ENCODE peak calls at places on chromosomes 6 and 20, in five cellular contexts. J, F, E, X and W are unnamed samples.

GRCh38 chr20:60131375-60131774 is 173.2 kb downstream of the CDH26 start:
- DNase-seq in J (no peak), F (no peak), E (no peak), X (no peak), W (no peak)

GRCh38 chr6:27757307-27757706 is 154.9 kb downstream of the OR2B2 start:
- DNase-seq in J (peak; percentile 70), F (no peak), E (peak; percentile 35), X (peak; percentile 8), W (no peak)

GRCh38 chr6:2209226-2209809 is 36.1 kb downstream of the GMDS start:
- DNase-seq in J (peak; percentile 77), F (no peak), E (peak; percentile 67), X (peak; percentile 44), W (no peak)

GRCh38 chr6:136317976-136318375 is 28.3 kb upstream of the BCLAF1 start:
- DNase-seq in J (no peak), F (no peak), E (no peak), X (no peak), W (no peak)

GRCh38 chr20:21509597-21510331 is 4.1 kb downstream of the NKX2-2 start:
- DNase-seq in J (no peak), F (no peak), E (no peak), X (peak; percentile 37), W (peak; percentile 73)

GRCh38 chr6:55175078-55175777 is 913 bp downstream of the HCRTR2 start:
- DNase-seq in J (no peak), F (no peak), E (no peak), X (no peak), W (no peak)

GRCh38 chr6:85641916-85642773 is 541 bp downstream of the SYNCRIP start:
- DNase-seq in J (peak; percentile 54), F (peak; percentile 62), E (peak; percentile 62), X (peak; percentile 51), W (peak; percentile 46)

GRCh38 chr6:329888-330691 is 37.8 kb downstream of the DUSP22 start:
- DNase-seq in J (no peak), F (no peak), E (peak; percentile 46), X (no peak), W (peak; percentile 16)

GRCh38 chr6:41653642-41654432 is 15.6 kb downstream of the MDFI start:
- DNase-seq in J (no peak), F (no peak), E (no peak), X (no peak), W (no peak)

GRCh38 chr20:46438156-46438750 is 31.8 kb upstream of the ELMO2 start:
- DNase-seq in J (no peak), F (no peak), E (peak; percentile 19), X (peak; percentile 56), W (peak; percentile 41)

GRCh38 chr6:112562348-112563220 is 215.5 kb downstream of the RFPL4B start:
- DNase-seq in J (no peak), F (no peak), E (peak; percentile 41), X (peak; percentile 26), W (peak; percentile 13)

GRCh38 chr6:14706378-14706929 is 539.4 kb upstream of the JARID2 start:
- DNase-seq in J (peak; percentile 27), F (no peak), E (peak; percentile 30), X (peak; percentile 99), W (peak; percentile 97)

GRCh38 chr6:36094786-36095496 is 35.4 kb upstream of the MAPK13 start:
- DNase-seq in J (peak; percentile 91), F (peak; percentile 80), E (peak; percentile 93), X (peak; percentile 82), W (peak; percentile 68)

GRCh38 chr6:42727084-42727601 is 4.7 kb upstream of the PRPH2 start:
- DNase-seq in J (no peak), F (peak; percentile 17), E (no peak), X (no peak), W (no peak)

GRCh38 chr6:79438015-79438414 is 99.2 kb downstream of the LCA5 start:
- DNase-seq in J (no peak), F (peak; percentile 42), E (no peak), X (peak; percentile 85), W (peak; percentile 5)

GRCh38 chr6:147214248-147215227 is 10.3 kb downstream of the STXBP5 start:
- DNase-seq in J (no peak), F (no peak), E (no peak), X (no peak), W (no peak)

GRCh38 chr20:58025233-58025632 is 203.2 kb downstream of the ANKRD60 start:
- DNase-seq in J (no peak), F (no peak), E (no peak), X (no peak), W (no peak)

GRCh38 chr20:63502671-63503172 is 3.8 kb upstream of the EEF1A2 start:
- DNase-seq in J (no peak), F (no peak), E (no peak), X (no peak), W (no peak)

GRCh38 chr6:166540631-166541331 is 45.7 kb downstream of the RAMACL start:
- DNase-seq in J (peak; percentile 30), F (no peak), E (no peak), X (no peak), W (no peak)

GRCh38 chr6:73640179-73640750 is 13.5 kb downstream of the SLC17A5 start:
- DNase-seq in J (no peak), F (no peak), E (no peak), X (no peak), W (no peak)

GRCh38 chr6:128371113-128371512 is 149.3 kb downstream of the PTPRK start:
- DNase-seq in J (no peak), F (no peak), E (no peak), X (no peak), W (no peak)

GRCh38 chr6:87152528-87152950 is 2.8 kb upstream of the ZNF292 start:
- DNase-seq in J (no peak), F (no peak), E (peak; percentile 10), X (peak; percentile 18), W (peak; percentile 25)

GRCh38 chr20:23437126-23437894 is 2.2 kb upstream of the CSTL1 start:
- DNase-seq in J (no peak), F (no peak), E (no peak), X (no peak), W (no peak)

GRCh38 chr6:37060195-37060559 is 54.7 kb downstream of the FGD2 start:
- DNase-seq in J (no peak), F (no peak), E (no peak), X (peak; percentile 29), W (no peak)

GRCh38 chr6:153957409-153957808 is 81.6 kb upstream of the OPRM1 start:
- DNase-seq in J (no peak), F (no peak), E (no peak), X (no peak), W (no peak)

GRCh38 chr20:3595541-3595940 is 67.7 kb downstream of the GFRA4 start:
- DNase-seq in J (no peak), F (no peak), E (no peak), X (no peak), W (no peak)

GRCh38 chr20:32626859-32627636 is 41.9 kb upstream of the NOL4L start:
- DNase-seq in J (peak; percentile 24), F (no peak), E (no peak), X (no peak), W (no peak)
- H3K4me3 ChIP-seq in J (no peak overlapping the region), F (no peak overlapping the region), E (no peak overlapping the region), X (no peak overlapping the region), W (no peak overlapping the region)

GRCh38 chr6:106085687-106085983 is 501 bp upstream of the PRDM1 start:
- DNase-seq in J (no peak), F (no peak), E (no peak), X (no peak), W (no peak)
- H3K4me3 ChIP-seq in J (peak overlapping the region; percentile 67), F (no peak overlapping the region), E (peak overlapping the region; percentile 40), X (peak overlapping the region; percentile 56), W (peak overlapping the region; percentile 67)

DNA sequence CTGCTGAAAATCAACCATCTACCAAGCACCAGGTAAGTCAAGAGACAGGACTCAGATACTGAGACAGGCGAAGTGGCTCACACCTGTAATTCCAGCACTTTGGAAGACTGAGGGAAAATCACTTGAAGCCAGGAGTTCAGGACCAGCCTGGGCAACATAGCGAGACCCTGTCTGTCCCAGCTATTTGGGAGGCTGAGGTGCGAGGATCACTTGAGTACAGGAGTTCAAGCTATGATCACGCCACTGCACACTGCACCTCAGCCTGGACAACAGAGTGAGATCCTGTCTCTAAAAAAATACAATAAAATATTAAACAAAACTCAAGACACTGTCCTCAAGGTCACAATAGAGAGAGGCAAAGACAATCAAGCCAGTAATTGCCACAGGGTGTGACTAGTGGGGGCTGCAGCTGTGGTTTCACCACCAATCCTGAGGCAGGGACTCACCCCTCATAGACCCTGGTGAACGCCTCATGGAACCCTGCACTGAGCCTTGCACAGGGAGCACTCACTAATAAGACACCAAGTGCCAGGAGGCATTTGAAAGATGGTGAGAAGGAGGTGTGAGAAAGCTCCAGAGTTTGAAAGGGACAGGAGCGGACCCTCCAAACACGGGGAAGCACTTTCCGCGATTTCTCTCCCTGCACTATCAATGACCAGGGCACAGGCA is 1.7 kb downstream of the SNHG17 start:
- DNase-seq in J (no peak), F (no peak), E (no peak), X (no peak), W (no peak)
- H3K4me3 ChIP-seq in J (peak overlapping the region; percentile 67), F (no peak overlapping the region), E (peak overlapping the region; percentile 72), X (peak overlapping the region; percentile 90), W (peak overlapping the region; percentile 93)

GRCh38 chr20:17807670-17808069 is 107.9 kb downstream of the BANF2 start:
- DNase-seq in J (no peak), F (no peak), E (no peak), X (no peak), W (peak; percentile 34)
- H3K4me3 ChIP-seq in J (no peak overlapping the region), F (no peak overlapping the region), E (no peak overlapping the region), X (no peak overlapping the region), W (no peak overlapping the region)